ENCODE peak calls at places on chromosomes 1 and 21, in four cellular contexts. L is IMR-90, I is colonic mucosa, Z is T-helper 17 cell. R is an unnamed sample. For H3K9me3, the result is how much of the 10 kb centered on the place peaks cover.

GRCh38 chr1:241532173-241532553 is at the start of gene KMO:
- DNase-seq in L (peak), I (no peak), Z (no peak), R (no peak)

GRCh38 chr1:59041878-59042277 is 255.0 kb upstream of the FGGY start:
- DNase-seq in L (peak), I (no peak), Z (no peak), R (no peak)

GRCh38 chr21:45078371-45078770 is 4.0 kb downstream of the ADARB1 start:
- DNase-seq in L (no peak), I (no peak), Z (no peak), R (no peak)

GRCh38 chr1:205417884-205418283 is 4.0 kb downstream of the LEMD1 start:
- DNase-seq in L (no peak), I (no peak), Z (no peak), R (no peak)

GRCh38 chr1:28577738-28578536 is 14.1 kb upstream of the RAB42 start:
- DNase-seq in L (no peak), I (no peak), Z (no peak), R (no peak)

GRCh38 chr1:167546935-167547334 is 6.6 kb downstream of the CREG1 start:
- DNase-seq in L (no peak), I (no peak), Z (no peak), R (no peak)

GRCh38 chr1:185934476-185935189 is 200.4 kb downstream of the HMCN1 start:
- DNase-seq in L (peak), I (no peak), Z (no peak), R (no peak)

GRCh38 chr1:192224386-192224785 is 66.1 kb downstream of the RGS18 start:
- DNase-seq in L (no peak), I (no peak), Z (no peak), R (no peak)

GRCh38 chr1:199684686-199685273 is 342.7 kb upstream of the NR5A2 start:
- DNase-seq in L (peak), I (peak), Z (no peak), R (peak)

GRCh38 chr1:29470087-29470787 is 233.9 kb downstream of the PTPRU start:
- DNase-seq in L (no peak), I (no peak), Z (no peak), R (no peak)

GRCh38 chr1:207847116-207847515 is 63.8 kb downstream of the CD34 start:
- DNase-seq in L (no peak), I (no peak), Z (no peak), R (no peak)

GRCh38 chr1:210394281-210394798 is 65.6 kb downstream of the HHAT start:
- DNase-seq in L (peak), I (no peak), Z (no peak), R (no peak)

GRCh38 chr1:84996846-84997666 is at the start of gene MCOLN2:
- DNase-seq in L (peak), I (peak), Z (peak), R (no peak)

GRCh38 chr1:22408180-22408579 is 43.5 kb upstream of the ZBTB40 start:
- DNase-seq in L (no peak), I (no peak), Z (no peak), R (no peak)

GRCh38 chr1:203196371-203196770 is 9.9 kb upstream of the CHI3L1 start:
- DNase-seq in L (peak), I (no peak), Z (no peak), R (no peak)

GRCh38 chr21:40623550-40623949 is 223.4 kb downstream of the DSCAM start:
- DNase-seq in L (no peak), I (no peak), Z (no peak), R (peak)

GRCh38 chr1:203306089-203306969 is 1.0 kb downstream of the BTG2 start:
- DNase-seq in L (peak), I (peak), Z (no peak), R (no peak)

GRCh38 chr1:240487493-240487892 is 124.5 kb downstream of the GREM2 start:
- DNase-seq in L (no peak), I (no peak), Z (no peak), R (no peak)

GRCh38 chr1:109768700-109769325 is 5.1 kb upstream of the EPS8L3 start:
- DNase-seq in L (no peak), I (no peak), Z (no peak), R (no peak)

GRCh38 chr1:165129568-165130164 is 226.8 kb downstream of the LMX1A start:
- DNase-seq in L (peak), I (peak), Z (no peak), R (peak)

GRCh38 chr1:52662645-52663313 is 29.8 kb downstream of the SHISAL2A start:
- DNase-seq in L (peak), I (no peak), Z (no peak), R (peak)

GRCh38 chr21:17818158-17819113 is 720 bp downstream of the C21orf91 start:
- DNase-seq in L (peak), I (peak), Z (peak), R (peak)

GRCh38 chr1:245124644-245125043 is 30.1 kb upstream of the KIF26B start:
- DNase-seq in L (no peak), I (no peak), Z (no peak), R (peak)

GRCh38 chr1:75708910-75709309 is 15.6 kb upstream of the ACADM start:
- DNase-seq in L (no peak), I (no peak), Z (no peak), R (no peak)

GRCh38 chr1:17119076-17119743 is at the start of gene PADI2:
- DNase-seq in L (peak), I (peak), Z (peak), R (no peak)

GRCh38 chr1:172322219-172323061 is 98.0 kb upstream of the C1orf105 start:
- DNase-seq in L (peak), I (no peak), Z (no peak), R (no peak)

GRCh38 chr1:196546272-196547245 is 61.7 kb downstream of the KCNT2 start:
- DNase-seq in L (no peak), I (no peak), Z (no peak), R (no peak)

GRCh38 chr1:147654511-147654910 is 15.8 kb downstream of the ACP6 start:
- DNase-seq in L (no peak), I (no peak), Z (no peak), R (no peak)

GRCh38 chr1:162922196-162922595 is 61.2 kb upstream of the CCDC190 start:
- DNase-seq in L (no peak), I (no peak), Z (no peak), R (no peak)
- H3K9me3 ChIP-seq in L (under half), I (under half), Z (under half), R (under half)

GRCh38 chr1:238364214-238364892 is 473.6 kb upstream of the ZP4 start:
- DNase-seq in L (no peak), I (no peak), Z (no peak), R (no peak)
- H3K9me3 ChIP-seq in L (under half), I (under half), Z (under half), R (under half)

DNA sequence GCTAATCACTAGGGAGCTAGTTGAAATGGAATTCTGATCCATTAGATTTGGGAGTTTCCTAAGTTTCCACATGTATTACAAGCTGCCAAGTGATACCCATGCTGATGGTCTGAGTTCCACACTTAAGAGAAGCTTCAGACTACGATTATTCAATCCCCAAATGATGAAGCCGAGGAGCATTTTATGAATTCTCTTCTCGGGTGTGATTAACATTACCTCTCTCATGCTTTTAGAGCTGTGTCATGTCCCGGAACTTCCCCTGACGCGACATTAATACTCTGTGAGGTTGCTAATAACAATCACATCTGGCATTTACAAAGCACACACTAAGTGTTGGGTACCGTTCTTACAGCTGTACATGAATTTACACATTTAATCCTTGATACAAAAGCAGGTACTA is 63.0 kb downstream of the KCNJ15 start:
- DNase-seq in L (peak), I (no peak), Z (no peak), R (no peak)
- H3K9me3 ChIP-seq in L (under half), I (under half), Z (under half), R (under half)

GRCh38 chr1:94094466-94095111 is 26.4 kb downstream of the ABCA4 start:
- DNase-seq in L (peak), I (peak), Z (no peak), R (no peak)
- H3K9me3 ChIP-seq in L (under half), I (under half), Z (under half), R (under half)

DNA sequence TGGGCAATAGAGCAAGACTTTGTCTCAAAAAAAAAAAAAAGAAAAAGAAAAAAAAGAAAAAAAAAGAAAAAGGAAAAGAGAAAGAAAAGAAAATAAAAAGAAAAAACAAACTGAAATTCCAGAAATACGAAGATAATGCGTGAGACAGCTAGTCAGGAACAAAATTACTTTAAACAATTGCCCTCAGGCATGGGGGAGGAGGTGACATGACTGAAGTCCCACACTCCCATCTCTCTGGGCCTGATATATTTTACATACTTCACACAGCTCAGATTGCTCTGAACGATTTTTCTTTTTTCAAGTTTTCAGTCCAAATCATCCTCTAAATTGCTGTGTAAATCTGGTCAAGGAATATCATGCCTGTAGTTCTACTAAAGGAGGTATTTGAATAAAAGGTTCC is 409.5 kb upstream of the DEPDC1 start:
- DNase-seq in L (no peak), I (no peak), Z (no peak), R (no peak)
- H3K9me3 ChIP-seq in L (under half), I (under half), Z (under half), R (under half)

DNA sequence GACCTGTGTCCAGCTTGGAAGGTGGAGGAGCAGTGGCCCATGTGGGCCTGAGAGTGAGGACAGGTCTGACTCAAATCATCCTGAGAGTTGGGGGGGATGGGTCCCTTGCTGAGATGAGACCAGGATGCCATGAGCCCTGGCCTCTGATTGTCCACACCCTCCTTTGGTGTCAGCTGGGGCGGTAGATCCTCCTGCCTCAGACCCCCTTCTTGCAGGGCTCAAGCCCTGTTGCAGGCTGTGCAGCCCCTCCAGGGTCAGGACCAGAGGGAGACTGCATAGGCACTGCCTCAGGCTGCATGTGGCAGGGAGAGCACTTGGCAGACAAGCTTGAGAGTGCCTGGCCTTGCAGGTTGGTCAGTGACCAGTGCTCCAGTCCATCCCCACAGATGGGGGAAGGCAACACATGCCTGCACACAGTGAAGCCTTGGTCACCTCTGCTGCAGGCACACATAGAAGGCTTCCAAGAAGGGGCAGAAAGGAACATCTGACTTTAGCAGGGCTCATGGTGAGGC is 82.2 kb upstream of the ACTRT2 start:
- DNase-seq in L (no peak), I (no peak), Z (no peak), R (no peak)
- H3K9me3 ChIP-seq in L (half or more), I (under half), Z (under half), R (under half)

GRCh38 chr1:227391204-227391603 is 72.9 kb upstream of the CDC42BPA start:
- DNase-seq in L (no peak), I (no peak), Z (no peak), R (no peak)
- H3K9me3 ChIP-seq in L (under half), I (under half), Z (under half), R (under half)

DNA sequence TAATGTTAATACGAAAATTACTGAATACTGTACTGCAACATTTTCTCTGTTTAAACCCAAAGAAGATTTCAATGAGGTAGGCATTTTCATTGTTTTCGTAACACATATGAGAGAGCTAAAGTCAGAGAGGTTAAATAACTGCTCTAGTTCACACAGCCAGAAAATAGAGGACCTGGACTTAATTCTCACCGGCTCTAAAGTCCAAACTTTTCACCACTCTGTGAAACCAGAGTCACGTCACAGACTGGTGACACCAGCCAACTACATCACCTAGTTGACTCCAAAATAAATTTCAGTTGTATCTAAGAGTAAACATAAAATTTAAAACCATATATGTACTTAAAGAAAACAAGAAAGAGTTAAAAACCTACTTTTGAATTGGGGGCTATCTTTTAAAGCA is 146.7 kb downstream of the FCRL5 start:
- DNase-seq in L (no peak), I (no peak), Z (no peak), R (no peak)
- H3K9me3 ChIP-seq in L (under half), I (under half), Z (under half), R (under half)

GRCh38 chr21:8989261-8989882 is 1532.0 kb upstream of the TPTE start:
- DNase-seq in L (no peak), I (no peak), Z (no peak), R (no peak)

GRCh38 chr21:8989883-8990325 is 1531.5 kb upstream of the TPTE start:
- DNase-seq in L (no peak), I (no peak), Z (no peak), R (no peak)

GRCh38 chr21:8991968-8992621 is 1529.3 kb upstream of the TPTE start:
- DNase-seq in L (no peak), I (no peak), Z (no peak), R (no peak)

GRCh38 chr21:8991088-8991907 is 1530.1 kb upstream of the TPTE start:
- DNase-seq in L (no peak), I (no peak), Z (no peak), R (no peak)

DNA sequence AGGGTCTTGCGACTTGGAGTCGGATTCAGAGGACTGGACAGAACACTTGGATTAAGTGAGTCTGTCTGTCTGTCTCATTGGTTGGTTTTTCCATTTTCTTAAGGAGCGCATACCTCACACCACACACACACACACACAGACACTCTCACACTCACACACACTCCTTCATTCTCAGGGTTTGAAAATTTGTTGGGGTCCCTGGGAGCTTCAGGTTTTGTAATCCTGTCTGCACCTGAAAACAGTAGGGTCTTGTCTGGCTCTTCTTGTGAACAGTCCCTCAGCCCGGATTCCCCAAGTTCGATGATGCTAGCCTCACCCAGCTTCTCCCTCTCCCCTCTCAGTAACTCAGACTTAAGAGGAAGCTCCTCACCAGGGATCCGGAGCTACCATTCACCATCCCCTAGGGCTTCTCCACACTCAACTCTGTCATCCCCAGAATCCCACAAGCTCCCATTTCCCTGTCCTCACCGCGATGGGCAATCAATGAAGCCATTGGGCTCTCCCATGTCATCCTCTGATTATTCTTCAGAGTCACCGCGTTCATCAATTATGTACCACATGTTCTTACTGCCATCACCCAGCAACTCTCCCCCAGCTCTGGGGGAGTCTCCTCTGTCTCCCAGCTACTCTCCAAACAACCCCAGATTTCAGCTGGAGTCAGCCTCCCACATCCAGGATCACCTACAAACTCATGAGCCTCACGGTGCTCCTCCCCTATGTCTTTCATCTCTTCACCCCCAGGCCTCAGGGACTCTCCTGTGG is 1530.9 kb upstream of the TPTE start:
- DNase-seq in L (no peak), I (no peak), Z (no peak), R (no peak)
- H3K9me3 ChIP-seq in L (under half), I (under half), Z (under half), R (under half)

DNA sequence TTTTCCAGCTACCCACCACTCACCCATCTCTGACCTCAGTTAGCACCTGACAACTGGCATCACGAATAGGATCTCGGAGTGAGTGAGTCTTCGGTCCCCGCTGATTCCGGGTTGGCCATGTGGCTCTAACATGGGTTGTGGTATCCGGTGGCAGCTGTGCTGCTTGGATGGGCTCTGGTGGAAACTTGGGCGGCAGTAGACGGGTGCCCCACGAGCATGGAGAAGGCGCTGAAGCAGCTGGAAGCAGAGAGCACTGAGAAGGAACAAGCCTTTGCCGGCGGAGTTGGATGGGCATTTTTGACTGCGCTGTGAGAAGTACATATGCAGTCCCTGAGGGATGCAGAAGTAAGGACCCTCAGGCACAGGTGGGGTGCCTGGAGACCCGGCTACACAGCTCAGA is 1044.0 kb upstream of the ADGRL4 start:
- DNase-seq in L (no peak), I (no peak), Z (no peak), R (no peak)
- H3K9me3 ChIP-seq in L (under half), I (under half), Z (under half), R (under half)

R was measured in NT2/D1.